ENCODE peak calls at places on chromosomes 4 and X, in four cellular contexts. One of them, this sample, is unnamed.

GRCh38 chrX:8868906-8869305 is 67.7 kb upstream of the FAM9A start:
- DNase-seq in upper lobe of left lung: no peak
- DNase-seq in esophagus squamous epithelium: no peak
- DNase-seq in GM12878: no peak
- DNase-seq in this sample: no peak

GRCh38 chr4:87050596-87050995 is 115.8 kb downstream of the AFF1 start:
- DNase-seq in upper lobe of left lung: no peak
- DNase-seq in esophagus squamous epithelium: no peak
- DNase-seq in GM12878: no peak
- DNase-seq in this sample: no peak

GRCh38 chr4:105155426-105155825 is 8.8 kb downstream of the TET2 start:
- DNase-seq in upper lobe of left lung: no peak
- DNase-seq in esophagus squamous epithelium: no peak
- DNase-seq in GM12878: no peak
- DNase-seq in this sample: no peak

GRCh38 chrX:75084757-75085156 is 71.3 kb downstream of the ABCB7 start:
- DNase-seq in upper lobe of left lung: no peak
- DNase-seq in esophagus squamous epithelium: no peak
- DNase-seq in GM12878: no peak
- DNase-seq in this sample: no peak

GRCh38 chr4:41202356-41202755 is 12.0 kb downstream of the APBB2 start:
- DNase-seq in upper lobe of left lung: no peak
- DNase-seq in esophagus squamous epithelium: no peak
- DNase-seq in GM12878: no peak
- DNase-seq in this sample: no peak

GRCh38 chrX:154840856-154841255 is 6.4 kb upstream of the SMIM9 start:
- DNase-seq in upper lobe of left lung: no peak
- DNase-seq in esophagus squamous epithelium: no peak
- DNase-seq in GM12878: no peak
- DNase-seq in this sample: peak

GRCh38 chr4:25635501-25635900 is 20.1 kb upstream of the SLC34A2 start:
- DNase-seq in upper lobe of left lung: no peak
- DNase-seq in esophagus squamous epithelium: no peak
- DNase-seq in GM12878: no peak
- DNase-seq in this sample: no peak

GRCh38 chrX:57044226-57044625 is 48.9 kb upstream of the SPIN3 start:
- DNase-seq in upper lobe of left lung: no peak
- DNase-seq in esophagus squamous epithelium: no peak
- DNase-seq in GM12878: no peak
- DNase-seq in this sample: no peak

GRCh38 chr4:11904117-11904535 is 475.4 kb upstream of the HS3ST1 start:
- DNase-seq in upper lobe of left lung: no peak
- DNase-seq in esophagus squamous epithelium: no peak
- DNase-seq in GM12878: no peak
- DNase-seq in this sample: no peak

GRCh38 chrX:150197388-150197787 is 165.7 kb upstream of the MAMLD1 start:
- DNase-seq in upper lobe of left lung: no peak
- DNase-seq in esophagus squamous epithelium: no peak
- DNase-seq in GM12878: no peak
- DNase-seq in this sample: no peak

GRCh38 chrX:2863646-2864045 is 34.9 kb downstream of the GYG2 start:
- DNase-seq in upper lobe of left lung: no peak
- DNase-seq in esophagus squamous epithelium: no peak
- DNase-seq in GM12878: no peak
- DNase-seq in this sample: no peak

GRCh38 chr4:117699595-117699994 is 334.7 kb upstream of the NDST3 start:
- DNase-seq in upper lobe of left lung: no peak
- DNase-seq in esophagus squamous epithelium: no peak
- DNase-seq in GM12878: no peak
- DNase-seq in this sample: no peak

GRCh38 chrX:2692221-2693122 is 1.4 kb downstream of the CD99 start:
- DNase-seq in upper lobe of left lung: peak
- DNase-seq in esophagus squamous epithelium: no peak
- DNase-seq in GM12878: no peak
- DNase-seq in this sample: no peak

GRCh38 chr4:42008011-42008786 is 17.9 kb downstream of the SLC30A9 start:
- DNase-seq in upper lobe of left lung: no peak
- DNase-seq in esophagus squamous epithelium: no peak
- DNase-seq in GM12878: no peak
- DNase-seq in this sample: no peak

GRCh38 chrX:96861661-96862060 is 22.0 kb upstream of the RPA4 start:
- DNase-seq in upper lobe of left lung: no peak
- DNase-seq in esophagus squamous epithelium: no peak
- DNase-seq in GM12878: no peak
- DNase-seq in this sample: no peak

GRCh38 chr4:74623041-74623440 is 171.3 kb downstream of the BTC start:
- DNase-seq in upper lobe of left lung: no peak
- DNase-seq in esophagus squamous epithelium: no peak
- DNase-seq in GM12878: no peak
- DNase-seq in this sample: no peak

GRCh38 chrX:41922694-41923171 is 621 bp downstream of the CASK start:
- DNase-seq in upper lobe of left lung: no peak
- DNase-seq in esophagus squamous epithelium: no peak
- DNase-seq in GM12878: no peak
- DNase-seq in this sample: no peak

GRCh38 chr4:95506264-95506663 is 42.5 kb downstream of the UNC5C start:
- DNase-seq in upper lobe of left lung: no peak
- DNase-seq in esophagus squamous epithelium: no peak
- DNase-seq in GM12878: no peak
- DNase-seq in this sample: peak

DNA sequence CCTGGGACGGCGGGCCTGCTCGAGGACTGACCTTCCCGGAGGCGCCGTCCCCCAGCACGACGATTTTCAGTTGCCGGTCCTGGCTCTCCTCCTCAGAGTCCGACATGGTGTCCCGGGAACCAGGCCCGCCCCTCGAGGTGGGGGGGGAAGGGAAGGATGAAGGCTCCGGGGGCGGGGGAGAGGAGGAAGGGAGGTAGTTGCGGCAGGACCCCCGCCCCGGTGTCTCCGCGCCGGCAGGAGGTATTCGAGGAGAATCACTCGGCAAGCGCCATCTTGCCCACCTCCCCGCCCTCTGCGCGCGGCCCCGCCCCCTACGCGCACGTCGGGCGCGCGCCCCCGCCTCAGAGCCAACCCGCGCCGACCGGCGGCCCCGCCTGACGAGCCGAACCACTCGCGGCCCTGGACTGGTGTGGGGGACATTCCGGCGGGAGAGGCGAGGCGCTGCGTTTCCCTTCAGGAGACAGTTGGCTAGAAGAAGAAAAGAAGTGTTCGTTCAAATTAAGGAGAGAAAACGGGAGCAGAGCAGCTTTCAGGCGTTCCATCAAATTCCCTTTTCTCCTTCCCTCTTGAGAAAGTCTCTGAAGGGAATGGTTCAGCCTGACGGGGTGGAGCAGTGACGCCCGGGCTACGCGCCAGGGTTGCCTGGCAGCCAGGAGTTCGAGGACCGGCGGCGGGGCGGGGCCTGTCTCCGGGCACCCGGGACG is at the start of gene RAB28:
- DNase-seq in upper lobe of left lung: peak
- DNase-seq in esophagus squamous epithelium: peak
- DNase-seq in GM12878: peak
- DNase-seq in this sample: peak
- TF ChIP-seq POLR2A in upper lobe of left lung: peak
- TF ChIP-seq POLR2A in esophagus squamous epithelium: peak
- TF ChIP-seq POLR2A in GM12878: peak
- TF ChIP-seq POLR2A in this sample: peak

GRCh38 chrX:84501798-84502628 is at the start of gene HDX:
- DNase-seq in upper lobe of left lung: peak
- DNase-seq in esophagus squamous epithelium: no peak
- DNase-seq in GM12878: peak
- DNase-seq in this sample: peak
- TF ChIP-seq POLR2A in upper lobe of left lung: peak
- TF ChIP-seq POLR2A in esophagus squamous epithelium: peak
- TF ChIP-seq POLR2A in GM12878: peak
- TF ChIP-seq POLR2A in this sample: no peak

GRCh38 chr4:55996611-55997010 is 47.9 kb downstream of the CEP135 start:
- DNase-seq in upper lobe of left lung: no peak
- DNase-seq in esophagus squamous epithelium: no peak
- DNase-seq in GM12878: no peak
- DNase-seq in this sample: no peak

GRCh38 chr4:55989716-55990115 is 41.0 kb downstream of the CEP135 start:
- DNase-seq in upper lobe of left lung: no peak
- DNase-seq in esophagus squamous epithelium: no peak
- DNase-seq in GM12878: no peak
- DNase-seq in this sample: no peak

DNA sequence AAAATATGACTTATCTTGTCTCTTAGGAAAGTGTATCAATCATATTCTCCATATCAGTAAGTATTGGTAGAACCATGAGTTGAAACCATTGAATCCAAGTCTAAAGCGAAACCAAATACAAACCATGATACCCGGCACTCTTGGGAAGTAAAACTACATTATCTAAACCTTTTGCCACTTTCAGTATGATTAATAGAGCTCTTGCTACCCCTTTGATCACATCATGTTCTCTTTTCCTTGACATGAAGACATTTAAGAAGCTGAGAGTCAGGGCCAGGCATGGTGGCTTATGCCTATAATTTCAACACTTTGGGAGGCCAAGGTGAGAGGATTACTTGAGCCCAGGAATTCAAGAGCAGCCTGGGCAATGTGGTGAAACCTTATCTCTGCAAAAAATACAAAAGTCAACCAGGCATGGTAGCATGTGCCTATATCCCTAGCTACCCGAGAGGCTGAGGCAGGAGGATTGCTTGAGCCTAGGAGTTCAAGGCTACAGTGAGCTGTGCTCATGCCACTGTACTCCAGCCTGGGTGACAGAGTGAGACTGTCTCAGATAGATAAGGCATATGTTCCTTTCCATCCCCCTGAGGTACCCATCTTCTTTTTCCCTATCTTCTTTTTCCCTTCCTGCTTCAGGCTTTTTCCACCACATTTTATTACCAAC is 45.4 kb downstream of the CEP135 start:
- DNase-seq in upper lobe of left lung: no peak
- DNase-seq in esophagus squamous epithelium: no peak
- DNase-seq in GM12878: peak
- DNase-seq in this sample: no peak
- TF ChIP-seq POLR2A in upper lobe of left lung: no peak
- TF ChIP-seq POLR2A in esophagus squamous epithelium: no peak
- TF ChIP-seq POLR2A in GM12878: no peak
- TF ChIP-seq POLR2A in this sample: no peak

GRCh38 chr4:8199594-8200301 is 658 bp downstream of the SH3TC1 start:
- DNase-seq in upper lobe of left lung: peak
- DNase-seq in esophagus squamous epithelium: no peak
- DNase-seq in GM12878: no peak
- DNase-seq in this sample: no peak

GRCh38 chr4:8200302-8200975 is 1.3 kb downstream of the SH3TC1 start:
- DNase-seq in upper lobe of left lung: peak
- DNase-seq in esophagus squamous epithelium: no peak
- DNase-seq in GM12878: no peak
- DNase-seq in this sample: no peak

GRCh38 chr4:8202108-8202507 is 3.0 kb downstream of the SH3TC1 start:
- DNase-seq in upper lobe of left lung: peak
- DNase-seq in esophagus squamous epithelium: no peak
- DNase-seq in GM12878: no peak
- DNase-seq in this sample: no peak

GRCh38 chr4:8202526-8203375 is 3.7 kb downstream of the SH3TC1 start:
- DNase-seq in upper lobe of left lung: peak
- DNase-seq in esophagus squamous epithelium: no peak
- DNase-seq in GM12878: no peak
- DNase-seq in this sample: no peak

GRCh38 chr4:8201341-8201781 is 2.3 kb downstream of the SH3TC1 start:
- DNase-seq in upper lobe of left lung: peak
- DNase-seq in esophagus squamous epithelium: no peak
- DNase-seq in GM12878: peak
- DNase-seq in this sample: no peak
- TF ChIP-seq POLR2A in upper lobe of left lung: no peak
- TF ChIP-seq POLR2A in esophagus squamous epithelium: no peak
- TF ChIP-seq POLR2A in GM12878: no peak
- TF ChIP-seq POLR2A in this sample: no peak

DNA sequence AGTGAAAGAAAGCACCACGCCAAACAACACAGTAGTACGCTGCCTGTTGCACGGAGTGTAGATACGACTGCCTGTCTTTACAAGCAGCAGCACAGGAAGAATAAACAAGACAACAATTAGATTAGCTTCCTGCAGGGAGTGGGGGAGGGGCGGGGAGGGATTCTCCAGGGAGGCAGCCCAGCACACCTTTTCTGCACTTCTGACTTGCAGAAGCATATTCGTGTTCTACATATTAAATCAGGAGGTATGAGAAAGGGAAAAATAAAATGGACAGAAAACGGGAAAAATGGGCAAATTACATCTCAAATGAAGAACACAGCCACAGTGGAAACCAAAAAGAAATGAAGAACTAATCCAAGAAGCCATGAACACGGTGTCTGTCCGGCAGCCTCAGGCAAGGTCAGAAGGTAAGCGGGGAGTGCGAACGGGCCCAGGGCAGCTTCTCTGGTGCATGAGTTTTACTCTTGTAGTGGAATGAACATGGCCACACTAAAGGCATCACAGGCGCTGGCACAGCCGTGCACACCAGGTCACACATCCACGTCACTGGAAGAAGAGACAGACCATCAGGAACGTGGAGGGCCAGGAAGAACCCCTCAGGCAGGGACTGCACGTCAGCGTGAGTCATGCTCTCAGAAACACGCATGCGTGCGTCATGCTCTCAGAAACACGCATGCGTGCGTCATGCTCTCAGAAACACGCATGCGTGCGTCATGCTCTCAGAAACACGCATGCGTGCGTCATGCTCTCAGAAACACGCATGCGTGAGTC is 20.1 kb upstream of the ADRA2C start:
- DNase-seq in upper lobe of left lung: no peak
- DNase-seq in esophagus squamous epithelium: no peak
- DNase-seq in GM12878: no peak
- DNase-seq in this sample: no peak
- TF ChIP-seq POLR2A in upper lobe of left lung: no peak
- TF ChIP-seq POLR2A in esophagus squamous epithelium: no peak
- TF ChIP-seq POLR2A in GM12878: no peak
- TF ChIP-seq POLR2A in this sample: no peak

DNA sequence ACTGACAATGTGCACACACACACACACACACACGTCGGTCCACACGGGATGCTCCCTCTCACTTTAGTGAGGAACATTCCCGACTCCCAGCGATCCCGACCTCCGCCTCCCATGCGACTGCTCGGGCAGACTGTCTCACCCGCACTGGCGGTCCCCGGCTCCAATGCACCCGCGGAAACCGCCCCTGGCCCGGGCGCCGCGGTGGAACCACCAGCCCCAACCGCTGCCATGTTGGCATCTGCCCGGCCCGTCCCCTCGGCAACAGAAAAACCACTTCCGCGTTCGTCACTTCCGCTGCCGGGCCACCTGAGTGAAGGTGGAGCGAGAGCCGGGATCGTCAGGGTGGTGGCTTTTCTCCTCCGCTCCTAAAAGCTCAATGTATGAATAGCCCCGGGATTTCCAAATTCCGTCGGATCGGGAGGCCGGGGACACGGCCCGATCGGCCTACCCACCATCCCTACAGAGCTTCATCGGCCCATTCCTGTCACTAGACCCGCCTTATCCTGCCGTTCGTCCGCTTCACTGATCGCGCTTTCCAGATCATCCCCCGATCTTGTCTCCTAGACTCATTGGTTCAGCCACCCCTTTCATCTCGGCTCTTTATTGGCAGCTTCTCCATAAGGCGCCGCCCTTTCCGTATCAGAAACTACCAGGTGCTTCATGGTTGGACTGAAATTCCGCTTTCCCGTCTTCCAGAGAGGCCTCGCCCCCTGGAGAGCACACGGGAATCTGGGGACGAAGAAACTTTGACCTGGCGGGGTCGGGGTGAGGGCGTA is at the start of gene SLC35A2:
- DNase-seq in upper lobe of left lung: peak
- DNase-seq in esophagus squamous epithelium: peak
- DNase-seq in GM12878: no peak
- DNase-seq in this sample: no peak
- TF ChIP-seq POLR2A in upper lobe of left lung: peak
- TF ChIP-seq POLR2A in esophagus squamous epithelium: peak
- TF ChIP-seq POLR2A in GM12878: peak
- TF ChIP-seq POLR2A in this sample: peak

This sample was measured in H54.